ENCODE peak calls at places on chromosomes 4 and X, in six cellular contexts. One of them, this sample, is unnamed.

GRCh38 chr4:159018062-159018629 is 84.7 kb upstream of the RAPGEF2 start:
- DNase-seq in type B pancreatic cell: no peak
- DNase-seq in tibial artery: no peak
- DNase-seq in right lobe of liver: no peak
- DNase-seq in GM10248: peak; percentile 73
- DNase-seq in cardiac fibroblast: peak; percentile 30
- DNase-seq in this sample: no peak

GRCh38 chrX:17376381-17377046 is 1.5 kb downstream of the NHS start:
- DNase-seq in type B pancreatic cell: no peak
- DNase-seq in tibial artery: peak; percentile 68
- DNase-seq in right lobe of liver: peak; percentile 49
- DNase-seq in GM10248: no peak
- DNase-seq in cardiac fibroblast: peak; percentile 1
- DNase-seq in this sample: no peak

GRCh38 chr4:156931267-156931666 is 40.3 kb downstream of the PDGFC start:
- DNase-seq in type B pancreatic cell: no peak
- DNase-seq in tibial artery: no peak
- DNase-seq in right lobe of liver: no peak
- DNase-seq in GM10248: no peak
- DNase-seq in cardiac fibroblast: peak; percentile 93
- DNase-seq in this sample: peak; percentile 84

GRCh38 chr4:3302164-3302785 is 9.5 kb downstream of the RGS12 start:
- DNase-seq in type B pancreatic cell: no peak
- DNase-seq in tibial artery: no peak
- DNase-seq in right lobe of liver: peak; percentile 59
- DNase-seq in GM10248: peak; percentile 64
- DNase-seq in cardiac fibroblast: no peak
- DNase-seq in this sample: no peak

GRCh38 chrX:76279007-76279406 is 106.1 kb downstream of the PBDC1 start:
- DNase-seq in type B pancreatic cell: no peak
- DNase-seq in tibial artery: no peak
- DNase-seq in right lobe of liver: no peak
- DNase-seq in GM10248: peak; percentile 32
- DNase-seq in cardiac fibroblast: peak; percentile 54
- DNase-seq in this sample: peak; percentile 64

GRCh38 chr4:75180790-75181776 is 248.2 kb downstream of the PARM1 start:
- DNase-seq in type B pancreatic cell: no peak
- DNase-seq in tibial artery: peak; percentile 84
- DNase-seq in right lobe of liver: no peak
- DNase-seq in GM10248: peak; percentile 31
- DNase-seq in cardiac fibroblast: peak; percentile 30
- DNase-seq in this sample: no peak

GRCh38 chr4:11904117-11904535 is 475.4 kb upstream of the HS3ST1 start:
- DNase-seq in type B pancreatic cell: no peak
- DNase-seq in tibial artery: no peak
- DNase-seq in right lobe of liver: no peak
- DNase-seq in GM10248: no peak
- DNase-seq in cardiac fibroblast: peak; percentile 56
- DNase-seq in this sample: peak; percentile 96

GRCh38 chr4:104015680-104016079 is 295.9 kb upstream of the TACR3 start:
- DNase-seq in type B pancreatic cell: no peak
- DNase-seq in tibial artery: no peak
- DNase-seq in right lobe of liver: no peak
- DNase-seq in GM10248: no peak
- DNase-seq in cardiac fibroblast: no peak
- DNase-seq in this sample: peak; percentile 2

GRCh38 chr4:26023191-26023972 is 109.4 kb downstream of the SMIM20 start:
- DNase-seq in type B pancreatic cell: no peak
- DNase-seq in tibial artery: no peak
- DNase-seq in right lobe of liver: no peak
- DNase-seq in GM10248: no peak
- DNase-seq in cardiac fibroblast: peak; percentile 36
- DNase-seq in this sample: no peak

GRCh38 chrX:121570072-121570841 is 522.8 kb downstream of the GLUD2 start:
- DNase-seq in type B pancreatic cell: no peak
- DNase-seq in tibial artery: no peak
- DNase-seq in right lobe of liver: peak; percentile 22
- DNase-seq in GM10248: no peak
- DNase-seq in cardiac fibroblast: peak; percentile 42
- DNase-seq in this sample: peak; percentile 1

GRCh38 chr4:180060159-180060889 is 2182.9 kb upstream of the TENM3 start:
- DNase-seq in type B pancreatic cell: no peak
- DNase-seq in tibial artery: no peak
- DNase-seq in right lobe of liver: no peak
- DNase-seq in GM10248: no peak
- DNase-seq in cardiac fibroblast: peak; percentile 1
- DNase-seq in this sample: no peak

GRCh38 chrX:19673334-19674040 is 158.2 kb upstream of the MAP3K15 start:
- DNase-seq in type B pancreatic cell: no peak
- DNase-seq in tibial artery: peak; percentile 65
- DNase-seq in right lobe of liver: no peak
- DNase-seq in GM10248: no peak
- DNase-seq in cardiac fibroblast: peak; percentile 91
- DNase-seq in this sample: peak; percentile 95

GRCh38 chr4:147163311-147163710 is 217.6 kb upstream of the TTC29 start:
- DNase-seq in type B pancreatic cell: no peak
- DNase-seq in tibial artery: no peak
- DNase-seq in right lobe of liver: no peak
- DNase-seq in GM10248: no peak
- DNase-seq in cardiac fibroblast: no peak
- DNase-seq in this sample: no peak

GRCh38 chr4:78533854-78534253 is 17.7 kb upstream of the ANXA3 start:
- DNase-seq in type B pancreatic cell: no peak
- DNase-seq in tibial artery: no peak
- DNase-seq in right lobe of liver: no peak
- DNase-seq in GM10248: no peak
- DNase-seq in cardiac fibroblast: no peak
- DNase-seq in this sample: no peak

GRCh38 chrX:9189286-9189685 is 155.4 kb upstream of the FAM9B start:
- DNase-seq in type B pancreatic cell: no peak
- DNase-seq in tibial artery: no peak
- DNase-seq in right lobe of liver: no peak
- DNase-seq in GM10248: no peak
- DNase-seq in cardiac fibroblast: no peak
- DNase-seq in this sample: no peak

GRCh38 chrX:108070891-108071290 is 20.5 kb downstream of the PSMD10 start:
- DNase-seq in type B pancreatic cell: no peak
- DNase-seq in tibial artery: no peak
- DNase-seq in right lobe of liver: no peak
- DNase-seq in GM10248: no peak
- DNase-seq in cardiac fibroblast: peak; percentile 56
- DNase-seq in this sample: peak; percentile 69

GRCh38 chrX:123093792-123094191 is 90.3 kb upstream of the GRIA3 start:
- DNase-seq in type B pancreatic cell: no peak
- DNase-seq in tibial artery: no peak
- DNase-seq in right lobe of liver: no peak
- DNase-seq in GM10248: no peak
- DNase-seq in cardiac fibroblast: no peak
- DNase-seq in this sample: no peak

GRCh38 chr4:168674869-168675268 is 178.0 kb downstream of the PALLD start:
- DNase-seq in type B pancreatic cell: no peak
- DNase-seq in tibial artery: no peak
- DNase-seq in right lobe of liver: no peak
- DNase-seq in GM10248: no peak
- DNase-seq in cardiac fibroblast: no peak
- DNase-seq in this sample: no peak

GRCh38 chr4:78057600-78058560 is 757 bp downstream of the FRAS1 start:
- DNase-seq in type B pancreatic cell: peak; percentile 72
- DNase-seq in tibial artery: peak; percentile 64
- DNase-seq in right lobe of liver: peak; percentile 76
- DNase-seq in GM10248: no peak
- DNase-seq in cardiac fibroblast: peak; percentile 32
- DNase-seq in this sample: peak; percentile 40

GRCh38 chr4:19961092-19961491 is 290.6 kb upstream of the SLIT2 start:
- DNase-seq in type B pancreatic cell: no peak
- DNase-seq in tibial artery: no peak
- DNase-seq in right lobe of liver: no peak
- DNase-seq in GM10248: no peak
- DNase-seq in cardiac fibroblast: peak; percentile 48
- DNase-seq in this sample: peak; percentile 38

GRCh38 chr4:23060776-23061175 is 368.0 kb downstream of the GBA3 start:
- DNase-seq in type B pancreatic cell: no peak
- DNase-seq in tibial artery: no peak
- DNase-seq in right lobe of liver: no peak
- DNase-seq in GM10248: no peak
- DNase-seq in cardiac fibroblast: no peak
- DNase-seq in this sample: no peak

GRCh38 chrX:9586992-9587392 is 122.1 kb downstream of the TBL1X start:
- DNase-seq in type B pancreatic cell: no peak
- DNase-seq in tibial artery: no peak
- DNase-seq in right lobe of liver: no peak
- DNase-seq in GM10248: no peak
- DNase-seq in cardiac fibroblast: no peak
- DNase-seq in this sample: no peak

GRCh38 chr4:1843852-1844251 is 12.1 kb downstream of the LETM1 start:
- DNase-seq in type B pancreatic cell: no peak
- DNase-seq in tibial artery: peak; percentile 76
- DNase-seq in right lobe of liver: no peak
- DNase-seq in GM10248: no peak
- DNase-seq in cardiac fibroblast: peak; percentile 54
- DNase-seq in this sample: peak; percentile 84

GRCh38 chr4:74378573-74378972 is 13.6 kb downstream of the EREG start:
- DNase-seq in type B pancreatic cell: no peak
- DNase-seq in tibial artery: no peak
- DNase-seq in right lobe of liver: no peak
- DNase-seq in GM10248: no peak
- DNase-seq in cardiac fibroblast: peak; percentile 62
- DNase-seq in this sample: peak; percentile 58

GRCh38 chrX:69298466-69299140 is 133.3 kb upstream of the PJA1 start:
- DNase-seq in type B pancreatic cell: no peak
- DNase-seq in tibial artery: no peak
- DNase-seq in right lobe of liver: no peak
- DNase-seq in GM10248: no peak
- DNase-seq in cardiac fibroblast: peak; percentile 3
- DNase-seq in this sample: peak; percentile 18

GRCh38 chrX:44106864-44107263 is 133.7 kb upstream of the NDP start:
- DNase-seq in type B pancreatic cell: no peak
- DNase-seq in tibial artery: no peak
- DNase-seq in right lobe of liver: no peak
- DNase-seq in GM10248: no peak
- DNase-seq in cardiac fibroblast: no peak
- DNase-seq in this sample: no peak

GRCh38 chr4:7691992-7692391 is 247.7 kb downstream of the AFAP1 start:
- DNase-seq in type B pancreatic cell: no peak
- DNase-seq in tibial artery: no peak
- DNase-seq in right lobe of liver: peak; percentile 33
- DNase-seq in GM10248: no peak
- DNase-seq in cardiac fibroblast: no peak
- DNase-seq in this sample: peak; percentile 13

GRCh38 chr4:170259631-170260153 is 169.9 kb upstream of the AADAT start:
- DNase-seq in type B pancreatic cell: peak; percentile 86
- DNase-seq in tibial artery: no peak
- DNase-seq in right lobe of liver: peak; percentile 66
- DNase-seq in GM10248: peak; percentile 58
- DNase-seq in cardiac fibroblast: peak; percentile 90
- DNase-seq in this sample: peak; percentile 76
- TF ChIP-seq CTCF in type B pancreatic cell: peak; percentile 99
- TF ChIP-seq CTCF in tibial artery: peak; percentile 49
- TF ChIP-seq CTCF in right lobe of liver: peak; percentile 89
- TF ChIP-seq CTCF in GM10248: peak; percentile 83
- TF ChIP-seq CTCF in cardiac fibroblast: peak; percentile 71
- TF ChIP-seq CTCF in this sample: peak; percentile 59

GRCh38 chr4:38873290-38873949 is 5.8 kb downstream of the FAM114A1 start:
- DNase-seq in type B pancreatic cell: no peak
- DNase-seq in tibial artery: no peak
- DNase-seq in right lobe of liver: no peak
- DNase-seq in GM10248: no peak
- DNase-seq in cardiac fibroblast: no peak
- DNase-seq in this sample: no peak
- TF ChIP-seq CTCF in type B pancreatic cell: peak; percentile 38
- TF ChIP-seq CTCF in tibial artery: no peak
- TF ChIP-seq CTCF in right lobe of liver: no peak
- TF ChIP-seq CTCF in GM10248: no peak
- TF ChIP-seq CTCF in cardiac fibroblast: no peak
- TF ChIP-seq CTCF in this sample: peak; percentile 5

GRCh38 chrX:23623797-23624196 is 43.5 kb upstream of the PRDX4 start:
- DNase-seq in type B pancreatic cell: no peak
- DNase-seq in tibial artery: no peak
- DNase-seq in right lobe of liver: no peak
- DNase-seq in GM10248: no peak
- DNase-seq in cardiac fibroblast: no peak
- DNase-seq in this sample: no peak

GRCh38 chrX:23621621-23622265 is 45.5 kb upstream of the PRDX4 start:
- DNase-seq in type B pancreatic cell: no peak
- DNase-seq in tibial artery: no peak
- DNase-seq in right lobe of liver: no peak
- DNase-seq in GM10248: no peak
- DNase-seq in cardiac fibroblast: no peak
- DNase-seq in this sample: no peak

GRCh38 chrX:23631136-23631535 is 36.2 kb upstream of the PRDX4 start:
- DNase-seq in type B pancreatic cell: no peak
- DNase-seq in tibial artery: no peak
- DNase-seq in right lobe of liver: no peak
- DNase-seq in GM10248: no peak
- DNase-seq in cardiac fibroblast: no peak
- DNase-seq in this sample: no peak

DNA sequence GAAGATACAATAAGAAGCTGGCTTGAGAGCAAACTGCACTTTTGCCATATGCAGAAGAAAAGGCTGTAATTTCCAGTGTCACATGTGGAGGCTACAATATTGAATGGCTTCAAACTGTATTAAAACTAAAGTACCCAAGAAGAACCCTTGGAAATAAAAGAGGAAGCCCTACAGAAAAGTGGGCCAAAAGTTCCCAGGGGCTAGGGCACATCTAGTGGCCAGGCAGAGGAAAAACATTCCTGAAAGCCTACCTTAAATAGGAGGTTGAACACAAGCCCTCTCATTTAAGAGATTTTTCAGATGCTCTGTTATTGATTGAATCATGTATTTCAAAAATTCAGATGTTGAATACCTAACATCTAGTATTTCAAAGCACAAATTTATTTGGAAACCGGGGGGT is 40.6 kb upstream of the PRDX4 start:
- DNase-seq in type B pancreatic cell: no peak
- DNase-seq in tibial artery: no peak
- DNase-seq in right lobe of liver: no peak
- DNase-seq in GM10248: no peak
- DNase-seq in cardiac fibroblast: no peak
- DNase-seq in this sample: no peak
- TF ChIP-seq CTCF in type B pancreatic cell: peak; percentile 24
- TF ChIP-seq CTCF in tibial artery: no peak
- TF ChIP-seq CTCF in right lobe of liver: no peak
- TF ChIP-seq CTCF in GM10248: no peak
- TF ChIP-seq CTCF in cardiac fibroblast: peak; percentile 6
- TF ChIP-seq CTCF in this sample: no peak

GRCh38 chrX:12567857-12568256 is 223.4 kb upstream of the PRPS2 start:
- DNase-seq in type B pancreatic cell: no peak
- DNase-seq in tibial artery: no peak
- DNase-seq in right lobe of liver: no peak
- DNase-seq in GM10248: peak; percentile 13
- DNase-seq in cardiac fibroblast: peak; percentile 52
- DNase-seq in this sample: peak; percentile 35
- TF ChIP-seq CTCF in type B pancreatic cell: peak; percentile 75
- TF ChIP-seq CTCF in tibial artery: peak; percentile 8
- TF ChIP-seq CTCF in right lobe of liver: peak; percentile 76
- TF ChIP-seq CTCF in GM10248: peak; percentile 46
- TF ChIP-seq CTCF in cardiac fibroblast: peak; percentile 61
- TF ChIP-seq CTCF in this sample: peak; percentile 68

GRCh38 chr4:101326586-101326985 is 20.7 kb downstream of the PPP3CA start:
- DNase-seq in type B pancreatic cell: no peak
- DNase-seq in tibial artery: no peak
- DNase-seq in right lobe of liver: no peak
- DNase-seq in GM10248: no peak
- DNase-seq in cardiac fibroblast: no peak
- DNase-seq in this sample: no peak
- TF ChIP-seq CTCF in type B pancreatic cell: no peak
- TF ChIP-seq CTCF in tibial artery: no peak
- TF ChIP-seq CTCF in right lobe of liver: no peak
- TF ChIP-seq CTCF in GM10248: no peak
- TF ChIP-seq CTCF in cardiac fibroblast: no peak
- TF ChIP-seq CTCF in this sample: no peak

This sample was measured in fibroblast of pulmonary artery.